ENCODE peak calls at places on chromosomes 16 and 17, in ten cellular contexts. S is COR-L47; U is iris pigment epithelial cell; T is stimulated activated CD8-positive, alpha-beta memory T cell treated with anti-CD3 and anti-CD28 coated beads, Interleukin-2, amount 100 ng/mL, for 1 hour; N is T follicular helper cell; B is SHP77; Z is GM19239; V is Peyer's patch; K is T-helper 2 cell; Q is NCI-H1930. W is an unnamed sample.

GRCh38 chr17:76248013-76248782 is 7.9 kb upstream of the RNF157 start:
- DNase-seq in B (no peak), K (no peak), Z (no peak), N (no peak), S (no peak), V (peak; percentile 44), U (no peak), T (no peak), Q (no peak), W (no peak)

GRCh38 chr17:78044280-78044835 is 84.2 kb downstream of the TMC6 start:
- DNase-seq in Z (no peak), V (no peak), N (no peak), K (no peak), S (no peak), U (no peak), B (no peak), T (no peak), Q (no peak), W (no peak)

GRCh38 chr17:79631640-79632431 is 21.0 kb upstream of the RBFOX3 start:
- DNase-seq in B (no peak), N (no peak), Q (no peak), T (no peak), K (no peak), U (no peak), Z (no peak), V (peak; percentile 6), S (no peak), W (no peak)

GRCh38 chr17:77312786-77313599 is 172.2 kb downstream of the SEC14L1 start:
- DNase-seq in B (no peak), V (peak; percentile 60), S (no peak), U (peak; percentile 69), N (no peak), Q (no peak), T (no peak), Z (no peak), K (no peak), W (no peak)

GRCh38 chr17:77441130-77441920 is 300.6 kb downstream of the SEC14L1 start:
- DNase-seq in S (no peak), U (no peak), V (peak; percentile 90), T (no peak), Z (peak; percentile 60), Q (no peak), N (peak; percentile 68), B (peak; percentile 14), K (peak; percentile 63), W (peak; percentile 70)

GRCh38 chr16:12141073-12141472 is 164.5 kb downstream of the SNX29 start:
- DNase-seq in N (no peak), T (no peak), B (no peak), Z (no peak), S (no peak), Q (no peak), K (no peak), U (peak; percentile 40), V (no peak), W (no peak)

GRCh38 chr17:33267279-33267790 is 25.8 kb downstream of the ASIC2 start:
- DNase-seq in N (no peak), T (no peak), Q (no peak), Z (no peak), U (peak; percentile 80), V (no peak), B (no peak), K (no peak), S (no peak), W (no peak)

GRCh38 chr17:42118545-42118944 is 2.6 kb downstream of the KAT2A start:
- DNase-seq in N (peak; percentile 15), K (no peak), U (peak; percentile 37), Z (no peak), B (peak; percentile 25), Q (peak; percentile 19), T (no peak), V (peak; percentile 70), S (peak; percentile 3), W (peak; percentile 41)

GRCh38 chr16:85781685-85782370 is 17.5 kb downstream of the EMC8 start:
- DNase-seq in T (no peak), U (peak; percentile 31), B (peak; percentile 10), K (no peak), N (no peak), Q (no peak), V (peak; percentile 65), S (no peak), Z (no peak), W (no peak)

GRCh38 chr17:45895304-45895968 is 1.1 kb downstream of the MAPT start:
- DNase-seq in V (no peak), K (no peak), Q (peak; percentile 65), T (no peak), U (peak; percentile 29), B (peak; percentile 73), S (peak; percentile 94), Z (no peak), N (peak; percentile 26), W (peak; percentile 33)